ENCODE peak calls at places on chromosomes 6 and 20, in ten cellular contexts. V, C, X, T, R, A, N, W, U and F are unnamed samples. For H3K4me1, the result is how much of the 10 kb centered on the place peaks cover.

GRCh38 chr6:1346556-1347186 is 34.8 kb downstream of the FOXQ1 start:
- DNase-seq in V (no peak), C (no peak), X (no peak), T (no peak), R (no peak), A (no peak), N (no peak), W (no peak), U (no peak), F (peak)

GRCh38 chr20:1871807-1872455 is 23.3 kb upstream of the SIRPA start:
- DNase-seq in V (no peak), C (no peak), X (no peak), T (no peak), R (no peak), A (no peak), N (no peak), W (no peak), U (no peak), F (no peak)

GRCh38 chr6:109610555-109610954 is 80.4 kb downstream of the AK9 start:
- DNase-seq in V (no peak), C (no peak), X (no peak), T (no peak), R (no peak), A (no peak), N (no peak), W (no peak), U (no peak), F (no peak)

GRCh38 chr6:42179956-42180335 is 6.8 kb downstream of the GUCA1A start:
- DNase-seq in V (no peak), C (no peak), X (no peak), T (no peak), R (no peak), A (no peak), N (no peak), W (no peak), U (no peak), F (no peak)

GRCh38 chr6:134599079-134599478 is 281.2 kb upstream of the SGK1 start:
- DNase-seq in V (no peak), C (no peak), X (no peak), T (no peak), R (no peak), A (no peak), N (no peak), W (no peak), U (no peak), F (no peak)

GRCh38 chr6:133591330-133591729 is 297.6 kb upstream of the TCF21 start:
- DNase-seq in V (no peak), C (no peak), X (no peak), T (no peak), R (no peak), A (no peak), N (no peak), W (no peak), U (no peak), F (no peak)

GRCh38 chr6:39156763-39157162 is 41.8 kb upstream of the SAYSD1 start:
- DNase-seq in V (no peak), C (no peak), X (no peak), T (no peak), R (no peak), A (no peak), N (no peak), W (no peak), U (no peak), F (no peak)

GRCh38 chr6:169779896-169780295 is 28.5 kb downstream of the ERMARD start:
- DNase-seq in V (no peak), C (no peak), X (no peak), T (no peak), R (no peak), A (no peak), N (no peak), W (no peak), U (no peak), F (no peak)

GRCh38 chr6:71737953-71738352 is 148.4 kb upstream of the RIMS1 start:
- DNase-seq in V (no peak), C (no peak), X (no peak), T (no peak), R (no peak), A (no peak), N (no peak), W (no peak), U (no peak), F (no peak)

GRCh38 chr20:50303573-50304500 is 113.2 kb downstream of the CEBPB start:
- DNase-seq in V (peak), C (peak), X (peak), T (peak), R (no peak), A (peak), N (peak), W (peak), U (peak), F (peak)

GRCh38 chr6:107495196-107495643 is 5.3 kb downstream of the SOBP start:
- DNase-seq in V (no peak), C (peak), X (no peak), T (no peak), R (no peak), A (no peak), N (peak), W (no peak), U (no peak), F (no peak)

DNA sequence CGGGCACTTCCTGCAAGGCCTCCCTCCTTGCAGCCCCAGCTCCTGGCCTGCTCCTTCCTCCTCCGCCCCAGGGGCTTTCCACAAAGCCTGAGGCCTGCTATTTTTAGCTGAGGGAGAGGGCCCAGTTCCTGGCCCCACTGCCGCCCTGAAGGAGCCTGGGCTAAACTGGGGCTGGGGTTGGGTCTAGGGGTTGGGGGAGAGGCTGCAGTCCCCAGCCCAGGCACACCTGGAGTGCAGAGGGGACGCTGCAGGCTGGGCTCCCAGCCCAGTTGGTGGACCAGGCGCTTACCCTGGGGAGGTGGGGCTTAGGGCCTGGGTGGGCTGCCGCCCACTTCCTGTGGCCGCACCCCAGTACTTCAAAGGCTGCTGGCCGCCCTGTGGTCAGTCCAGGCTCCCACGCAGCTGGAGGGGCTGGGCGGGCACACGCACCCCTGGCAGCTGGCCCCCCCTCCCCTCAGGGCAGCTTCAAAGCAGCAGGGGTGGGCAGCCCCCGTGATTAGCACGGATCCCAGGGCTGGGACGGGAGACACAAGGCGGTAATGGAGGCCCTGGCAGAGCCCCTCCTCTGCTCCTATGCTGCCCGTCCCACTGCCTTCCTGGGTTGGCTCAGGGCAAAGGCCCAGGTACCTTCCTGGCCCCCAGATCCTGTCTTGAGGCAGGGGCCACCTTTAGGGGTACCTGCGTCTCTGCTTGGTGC is 7.1 kb upstream of the ABHD16B start:
- DNase-seq in V (no peak), C (peak), X (peak), T (no peak), R (no peak), A (no peak), N (no peak), W (no peak), U (no peak), F (peak)
- H3K4me1 ChIP-seq in V (under half), C (under half), X (under half), T (half or more), R (under half), A (half or more), N (under half), W (under half), U (under half), F (under half)

DNA sequence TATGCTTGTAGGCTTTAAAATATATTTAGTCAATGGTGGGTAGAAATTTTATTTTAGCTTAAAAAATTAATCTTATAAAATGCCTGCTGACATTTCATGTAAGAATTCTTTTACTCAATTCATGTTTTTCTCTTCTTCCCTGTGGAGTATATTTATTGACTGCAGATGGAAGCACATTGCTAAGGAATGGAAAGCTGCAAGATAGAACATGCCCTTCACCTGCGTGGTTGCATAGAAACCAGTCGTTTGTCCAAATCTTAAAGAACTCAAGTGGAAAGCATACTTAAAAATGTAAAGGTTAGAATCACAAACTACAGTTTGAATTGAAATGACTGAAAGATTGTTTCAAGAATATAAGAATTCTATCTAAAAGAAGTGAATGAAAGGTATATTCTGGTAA is 30.7 kb downstream of the C6orf163 start:
- DNase-seq in V (no peak), C (no peak), X (no peak), T (no peak), R (no peak), A (no peak), N (no peak), W (no peak), U (no peak), F (no peak)
- H3K4me1 ChIP-seq in V (under half), C (under half), X (under half), T (under half), R (under half), A (under half), N (under half), W (under half), U (under half), F (under half)

DNA sequence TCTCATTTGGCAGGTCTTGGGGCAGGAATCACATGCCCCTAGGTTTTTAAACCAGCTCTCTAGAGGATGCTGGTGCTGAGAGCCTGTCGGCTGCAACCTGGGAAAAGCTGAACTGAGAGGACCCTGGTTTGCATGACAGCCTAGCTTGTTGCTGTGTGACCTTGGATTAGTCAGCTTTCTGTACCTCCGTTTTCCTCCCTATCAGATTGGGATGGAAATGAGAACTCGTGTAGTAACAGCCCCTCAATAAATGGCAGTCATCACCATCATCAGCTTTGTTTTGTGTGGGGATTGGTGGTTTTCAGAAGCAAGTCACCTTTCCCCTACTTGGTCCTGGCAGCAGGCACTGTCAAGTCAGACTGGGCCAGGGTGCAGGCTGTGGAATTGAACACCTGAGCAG is 75.2 kb upstream of the MYL9 start:
- DNase-seq in V (no peak), C (no peak), X (no peak), T (no peak), R (no peak), A (no peak), N (no peak), W (no peak), U (no peak), F (no peak)
- H3K4me1 ChIP-seq in V (half or more), C (under half), X (under half), T (half or more), R (half or more), A (half or more), N (half or more), W (under half), U (half or more), F (under half)

GRCh38 chr6:13902922-13903321 is 21.8 kb upstream of the RNF182 start:
- DNase-seq in V (no peak), C (no peak), X (no peak), T (no peak), R (no peak), A (no peak), N (no peak), W (no peak), U (no peak), F (no peak)
- H3K4me1 ChIP-seq in V (under half), C (under half), X (under half), T (under half), R (under half), A (under half), N (under half), W (under half), U (under half), F (under half)